ENCODE peak calls at places on chromosomes 4 and X, in six cellular contexts. One of them, this sample, is unnamed.

GRCh38 chr4:110620352-110621327 is 2.2 kb downstream of the PITX2 start:
- DNase-seq in BJ: no peak
- DNase-seq in GM23338: peak
- DNase-seq in fibroblast of pulmonary artery: peak
- DNase-seq in IMR-90: no peak
- DNase-seq in epithelial cell of esophagus: peak
- DNase-seq in this sample: peak

GRCh38 chr4:24763631-24764302 is 31.6 kb upstream of the SOD3 start:
- DNase-seq in epithelial cell of esophagus: peak
- DNase-seq in IMR-90: peak
- DNase-seq in fibroblast of pulmonary artery: peak
- DNase-seq in GM23338: no peak
- DNase-seq in BJ: peak
- DNase-seq in this sample: no peak

GRCh38 chr4:26821677-26822503 is 38.8 kb upstream of the STIM2 start:
- DNase-seq in epithelial cell of esophagus: peak
- DNase-seq in GM23338: no peak
- DNase-seq in BJ: no peak
- DNase-seq in fibroblast of pulmonary artery: no peak
- DNase-seq in IMR-90: peak
- DNase-seq in this sample: peak

GRCh38 chr4:94345267-94345666 is 2.6 kb upstream of the HPGDS start:
- DNase-seq in GM23338: no peak
- DNase-seq in fibroblast of pulmonary artery: no peak
- DNase-seq in IMR-90: no peak
- DNase-seq in BJ: no peak
- DNase-seq in epithelial cell of esophagus: no peak
- DNase-seq in this sample: no peak

GRCh38 chrX:30779453-30780030 is 109.5 kb downstream of the TAB3 start:
- DNase-seq in BJ: no peak
- DNase-seq in fibroblast of pulmonary artery: no peak
- DNase-seq in GM23338: no peak
- DNase-seq in epithelial cell of esophagus: no peak
- DNase-seq in IMR-90: no peak
- DNase-seq in this sample: no peak

GRCh38 chr4:72314869-72315268 is 254.2 kb downstream of the ADAMTS3 start:
- DNase-seq in BJ: no peak
- DNase-seq in fibroblast of pulmonary artery: peak
- DNase-seq in IMR-90: peak
- DNase-seq in epithelial cell of esophagus: peak
- DNase-seq in GM23338: no peak
- DNase-seq in this sample: peak

GRCh38 chr4:159946983-159947645 is 844.2 kb downstream of the RAPGEF2 start:
- DNase-seq in BJ: no peak
- DNase-seq in IMR-90: peak
- DNase-seq in fibroblast of pulmonary artery: peak
- DNase-seq in GM23338: peak
- DNase-seq in epithelial cell of esophagus: peak
- DNase-seq in this sample: no peak

GRCh38 chr4:110091426-110091825 is 107.0 kb downstream of the ELOVL6 start:
- DNase-seq in GM23338: no peak
- DNase-seq in epithelial cell of esophagus: peak
- DNase-seq in BJ: no peak
- DNase-seq in IMR-90: peak
- DNase-seq in fibroblast of pulmonary artery: peak
- DNase-seq in this sample: peak

GRCh38 chrX:56397636-56398035 is 165.5 kb downstream of the KLF8 start:
- DNase-seq in epithelial cell of esophagus: no peak
- DNase-seq in BJ: no peak
- DNase-seq in IMR-90: no peak
- DNase-seq in fibroblast of pulmonary artery: no peak
- DNase-seq in GM23338: no peak
- DNase-seq in this sample: no peak

GRCh38 chr4:101865501-101866062 is 75.1 kb downstream of the BANK1 start:
- DNase-seq in IMR-90: peak
- DNase-seq in GM23338: no peak
- DNase-seq in epithelial cell of esophagus: peak
- DNase-seq in BJ: peak
- DNase-seq in fibroblast of pulmonary artery: peak
- DNase-seq in this sample: peak

GRCh38 chrX:128698528-128698927 is 646.3 kb upstream of the ACTRT1 start:
- DNase-seq in fibroblast of pulmonary artery: no peak
- DNase-seq in IMR-90: no peak
- DNase-seq in epithelial cell of esophagus: no peak
- DNase-seq in BJ: no peak
- DNase-seq in GM23338: no peak
- DNase-seq in this sample: no peak

GRCh38 chr4:79334783-79335182 is 8.9 kb upstream of the NAA11 start:
- DNase-seq in BJ: no peak
- DNase-seq in epithelial cell of esophagus: no peak
- DNase-seq in fibroblast of pulmonary artery: no peak
- DNase-seq in IMR-90: no peak
- DNase-seq in GM23338: no peak
- DNase-seq in this sample: no peak

GRCh38 chr4:23373269-23373668 is 516.6 kb downstream of the PPARGC1A start:
- DNase-seq in epithelial cell of esophagus: peak
- DNase-seq in GM23338: peak
- DNase-seq in fibroblast of pulmonary artery: peak
- DNase-seq in BJ: no peak
- DNase-seq in IMR-90: peak
- DNase-seq in this sample: no peak

GRCh38 chr4:98838528-98838927 is 90.4 kb downstream of the EIF4E start:
- DNase-seq in BJ: no peak
- DNase-seq in IMR-90: no peak
- DNase-seq in epithelial cell of esophagus: no peak
- DNase-seq in GM23338: no peak
- DNase-seq in fibroblast of pulmonary artery: no peak
- DNase-seq in this sample: no peak

GRCh38 chr4:17544831-17545234 is 29.9 kb downstream of the CLRN2 start:
- DNase-seq in epithelial cell of esophagus: no peak
- DNase-seq in BJ: no peak
- DNase-seq in GM23338: no peak
- DNase-seq in fibroblast of pulmonary artery: peak
- DNase-seq in IMR-90: no peak
- DNase-seq in this sample: no peak

GRCh38 chrX:34275710-34276109 is 143.6 kb upstream of the FAM47A start:
- DNase-seq in IMR-90: no peak
- DNase-seq in fibroblast of pulmonary artery: no peak
- DNase-seq in BJ: no peak
- DNase-seq in epithelial cell of esophagus: no peak
- DNase-seq in GM23338: peak
- DNase-seq in this sample: no peak

GRCh38 chr4:67581913-67582312 is 23.4 kb downstream of the STAP1 start:
- DNase-seq in IMR-90: no peak
- DNase-seq in epithelial cell of esophagus: no peak
- DNase-seq in GM23338: no peak
- DNase-seq in fibroblast of pulmonary artery: no peak
- DNase-seq in BJ: no peak
- DNase-seq in this sample: no peak

GRCh38 chrX:49129427-49129826 is 5.9 kb upstream of the GPKOW start:
- DNase-seq in BJ: no peak
- DNase-seq in IMR-90: no peak
- DNase-seq in epithelial cell of esophagus: peak
- DNase-seq in fibroblast of pulmonary artery: no peak
- DNase-seq in GM23338: no peak
- DNase-seq in this sample: no peak

GRCh38 chr4:25914670-25915358 is 794 bp downstream of the SMIM20 start:
- DNase-seq in IMR-90: no peak
- DNase-seq in fibroblast of pulmonary artery: no peak
- DNase-seq in epithelial cell of esophagus: no peak
- DNase-seq in GM23338: no peak
- DNase-seq in BJ: no peak
- DNase-seq in this sample: no peak

GRCh38 chrX:8179653-8180052 is 8.6 kb upstream of the VCX2 start:
- DNase-seq in BJ: no peak
- DNase-seq in IMR-90: no peak
- DNase-seq in GM23338: no peak
- DNase-seq in fibroblast of pulmonary artery: peak
- DNase-seq in epithelial cell of esophagus: peak
- DNase-seq in this sample: no peak

GRCh38 chr4:121711263-121712000 is 14.7 kb upstream of the ANXA5 start:
- DNase-seq in IMR-90: peak
- DNase-seq in fibroblast of pulmonary artery: peak
- DNase-seq in GM23338: peak
- DNase-seq in epithelial cell of esophagus: peak
- DNase-seq in BJ: peak
- DNase-seq in this sample: peak

GRCh38 chr4:8009710-8010534 is 70.3 kb upstream of the AFAP1 start:
- DNase-seq in BJ: no peak
- DNase-seq in GM23338: no peak
- DNase-seq in epithelial cell of esophagus: no peak
- DNase-seq in IMR-90: no peak
- DNase-seq in fibroblast of pulmonary artery: no peak
- DNase-seq in this sample: no peak

GRCh38 chr4:111268769-111269414 is 646.0 kb upstream of the PITX2 start:
- DNase-seq in fibroblast of pulmonary artery: peak
- DNase-seq in GM23338: no peak
- DNase-seq in IMR-90: peak
- DNase-seq in epithelial cell of esophagus: no peak
- DNase-seq in BJ: no peak
- DNase-seq in this sample: peak

GRCh38 chrX:103754401-103754800 is 22.2 kb upstream of the PLP1 start:
- DNase-seq in BJ: no peak
- DNase-seq in IMR-90: no peak
- DNase-seq in epithelial cell of esophagus: no peak
- DNase-seq in GM23338: no peak
- DNase-seq in fibroblast of pulmonary artery: no peak
- DNase-seq in this sample: no peak

GRCh38 chr4:188960411-188961093 is 821.3 kb downstream of the TRIML1 start:
- DNase-seq in fibroblast of pulmonary artery: peak
- DNase-seq in epithelial cell of esophagus: no peak
- DNase-seq in IMR-90: peak
- DNase-seq in BJ: no peak
- DNase-seq in GM23338: no peak
- DNase-seq in this sample: peak

GRCh38 chr4:15777697-15778096 is 431 bp upstream of the CD38 start:
- DNase-seq in GM23338: no peak
- DNase-seq in fibroblast of pulmonary artery: no peak
- DNase-seq in BJ: no peak
- DNase-seq in epithelial cell of esophagus: no peak
- DNase-seq in IMR-90: no peak
- DNase-seq in this sample: no peak
- TF ChIP-seq CTCF in GM23338: no peak
- TF ChIP-seq CTCF in fibroblast of pulmonary artery: no peak
- TF ChIP-seq CTCF in BJ: no peak
- TF ChIP-seq CTCF in epithelial cell of esophagus: no peak
- TF ChIP-seq CTCF in IMR-90: no peak
- TF ChIP-seq CTCF in this sample: no peak

GRCh38 chrX:10875995-10876394 is 235.1 kb upstream of the HCCS start:
- DNase-seq in epithelial cell of esophagus: peak
- DNase-seq in IMR-90: no peak
- DNase-seq in GM23338: no peak
- DNase-seq in fibroblast of pulmonary artery: no peak
- DNase-seq in BJ: no peak
- DNase-seq in this sample: no peak
- H3K4me3 ChIP-seq in epithelial cell of esophagus: no peak
- H3K4me3 ChIP-seq in IMR-90: no peak
- H3K4me3 ChIP-seq in GM23338: no peak
- H3K4me3 ChIP-seq in fibroblast of pulmonary artery: no peak
- H3K4me3 ChIP-seq in BJ: no peak
- H3K4me3 ChIP-seq in this sample: no peak

DNA sequence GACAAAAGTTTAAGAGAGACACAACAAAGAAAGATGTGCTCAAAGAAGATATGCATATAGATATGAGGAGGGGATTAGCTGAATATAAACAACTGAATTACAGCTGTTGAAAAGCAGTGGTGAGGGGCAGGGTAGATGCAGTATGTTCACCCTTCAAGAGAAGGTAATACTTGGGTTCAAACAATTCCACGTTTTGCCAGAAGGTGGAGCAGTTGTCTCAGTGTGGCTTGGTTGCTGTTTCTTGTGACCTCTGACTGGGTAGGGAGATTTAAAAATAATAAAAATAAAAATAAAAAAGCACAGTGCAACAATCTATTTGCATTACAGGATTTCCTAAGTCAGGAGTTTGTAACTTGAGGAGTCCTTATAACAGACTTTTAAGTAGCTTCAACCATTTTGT is 23.3 kb downstream of the PHOX2B start:
- DNase-seq in IMR-90: no peak
- DNase-seq in BJ: no peak
- DNase-seq in GM23338: peak
- DNase-seq in fibroblast of pulmonary artery: no peak
- DNase-seq in epithelial cell of esophagus: no peak
- DNase-seq in this sample: no peak
- TF ChIP-seq CTCF in IMR-90: no peak
- TF ChIP-seq CTCF in BJ: peak
- TF ChIP-seq CTCF in GM23338: peak
- TF ChIP-seq CTCF in fibroblast of pulmonary artery: no peak
- TF ChIP-seq CTCF in epithelial cell of esophagus: no peak
- TF ChIP-seq CTCF in this sample: peak

GRCh38 chr4:150579591-150580234 is 2.2 kb upstream of the MAB21L2 start:
- DNase-seq in IMR-90: peak
- DNase-seq in BJ: no peak
- DNase-seq in GM23338: peak
- DNase-seq in epithelial cell of esophagus: no peak
- DNase-seq in fibroblast of pulmonary artery: peak
- DNase-seq in this sample: peak

GRCh38 chr4:150581206-150581605 is 745 bp upstream of the MAB21L2 start:
- DNase-seq in GM23338: no peak
- DNase-seq in epithelial cell of esophagus: no peak
- DNase-seq in fibroblast of pulmonary artery: no peak
- DNase-seq in BJ: no peak
- DNase-seq in IMR-90: no peak
- DNase-seq in this sample: no peak

GRCh38 chr4:150577786-150578185 is 4.2 kb upstream of the MAB21L2 start:
- DNase-seq in epithelial cell of esophagus: no peak
- DNase-seq in fibroblast of pulmonary artery: no peak
- DNase-seq in GM23338: no peak
- DNase-seq in BJ: no peak
- DNase-seq in IMR-90: no peak
- DNase-seq in this sample: no peak

GRCh38 chr4:150580244-150580643 is 1.7 kb upstream of the MAB21L2 start:
- DNase-seq in fibroblast of pulmonary artery: no peak
- DNase-seq in BJ: no peak
- DNase-seq in epithelial cell of esophagus: no peak
- DNase-seq in GM23338: peak
- DNase-seq in IMR-90: no peak
- DNase-seq in this sample: no peak

GRCh38 chr4:150578745-150579470 is 3.0 kb upstream of the MAB21L2 start:
- DNase-seq in epithelial cell of esophagus: no peak
- DNase-seq in GM23338: peak
- DNase-seq in BJ: no peak
- DNase-seq in IMR-90: peak
- DNase-seq in fibroblast of pulmonary artery: peak
- DNase-seq in this sample: no peak
- H3K4me3 ChIP-seq in epithelial cell of esophagus: no peak
- H3K4me3 ChIP-seq in GM23338: peak
- H3K4me3 ChIP-seq in BJ: no peak
- H3K4me3 ChIP-seq in IMR-90: peak
- H3K4me3 ChIP-seq in fibroblast of pulmonary artery: peak
- H3K4me3 ChIP-seq in this sample: peak

DNA sequence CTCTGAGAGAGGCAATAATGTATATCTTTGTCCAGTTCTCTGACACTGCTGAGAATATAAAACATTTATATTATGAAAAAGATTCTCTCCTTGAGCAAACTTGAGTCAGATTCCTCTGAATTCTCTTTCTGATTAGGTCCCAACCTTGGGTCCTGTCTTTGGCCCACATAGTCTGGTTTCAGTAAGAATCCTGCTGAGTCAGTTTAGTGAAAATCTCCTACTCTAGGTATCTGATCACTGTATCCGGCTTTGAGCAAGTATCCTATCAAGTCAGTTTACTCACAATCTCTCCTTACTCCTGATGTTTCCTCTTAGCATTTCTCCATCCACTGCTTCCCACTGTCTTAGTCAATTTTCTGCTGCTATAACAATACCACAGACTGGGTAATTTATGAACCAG is 253.9 kb downstream of the OPHN1 start:
- DNase-seq in fibroblast of pulmonary artery: peak
- DNase-seq in GM23338: no peak
- DNase-seq in IMR-90: no peak
- DNase-seq in epithelial cell of esophagus: no peak
- DNase-seq in BJ: no peak
- DNase-seq in this sample: no peak
- TF ChIP-seq CTCF in fibroblast of pulmonary artery: no peak
- TF ChIP-seq CTCF in GM23338: no peak
- TF ChIP-seq CTCF in IMR-90: no peak
- TF ChIP-seq CTCF in epithelial cell of esophagus: no peak
- TF ChIP-seq CTCF in BJ: no peak
- TF ChIP-seq CTCF in this sample: no peak

This sample was measured in foreskin fibroblast.